ENCODE peak calls at places on chromosomes 11 and 22, in nine cellular contexts. S, D, T, X, V, G, N, B and O are unnamed samples.
A peak's percentile ranks its signal among the peaks of the same experiment; 100 is the strongest.

GRCh38 chr11:67367014-67367835 is 6.2 kb downstream of the CLCF1 start:
- DNase-seq in S (no peak), D (no peak), T (no peak), X (no peak), V (no peak), G (no peak), N (no peak), B (no peak), O (no peak)

GRCh38 chr11:123231777-123232176 is 36.7 kb upstream of the CLMP start:
- DNase-seq in S (peak; percentile 65), D (no peak), T (no peak), X (no peak), V (no peak), G (no peak), N (no peak), B (no peak), O (no peak)

GRCh38 chr22:46547179-46547882 is 9.9 kb upstream of the CELSR1 start:
- DNase-seq in S (peak; percentile 91), D (no peak), T (peak; percentile 75), X (no peak), V (no peak), G (peak; percentile 66), N (no peak), B (no peak), O (no peak)

GRCh38 chr22:48722661-48723060 is 1105.0 kb downstream of the BRD1 start:
- DNase-seq in S (no peak), D (no peak), T (peak; percentile 18), X (no peak), V (no peak), G (no peak), N (no peak), B (no peak), O (no peak)

GRCh38 chr22:31045900-31046587 is 35.1 kb upstream of the SMTN start:
- DNase-seq in S (no peak), D (no peak), T (no peak), X (no peak), V (no peak), G (no peak), N (no peak), B (no peak), O (no peak)

GRCh38 chr11:10385696-10386095 is 69.4 kb upstream of the AMPD3 start:
- DNase-seq in S (no peak), D (no peak), T (peak; percentile 36), X (no peak), V (no peak), G (no peak), N (no peak), B (no peak), O (no peak)

GRCh38 chr22:21762712-21763581 is 27.4 kb upstream of the YPEL1 start:
- DNase-seq in S (no peak), D (peak; percentile 42), T (no peak), X (no peak), V (peak; percentile 54), G (no peak), N (no peak), B (no peak), O (no peak)

GRCh38 chr11:18319914-18320313 is 2.0 kb downstream of the HPS5 start:
- DNase-seq in S (no peak), D (no peak), T (no peak), X (no peak), V (no peak), G (no peak), N (no peak), B (no peak), O (no peak)

GRCh38 chr22:47355776-47356432 is 593.5 kb downstream of the TBC1D22A start:
- DNase-seq in S (no peak), D (no peak), T (no peak), X (no peak), V (no peak), G (no peak), N (no peak), B (no peak), O (no peak)

GRCh38 chr11:92627615-92628201 is 341.7 kb upstream of the MTNR1B start:
- DNase-seq in S (peak; percentile 77), D (no peak), T (no peak), X (no peak), V (no peak), G (no peak), N (no peak), B (no peak), O (no peak)

GRCh38 chr11:112499153-112499907 is 238.7 kb upstream of the PLET1 start:
- DNase-seq in S (no peak), D (no peak), T (no peak), X (no peak), V (no peak), G (peak; percentile 34), N (no peak), B (no peak), O (no peak)

GRCh38 chr11:41273908-41274307 is 185.5 kb downstream of the LRRC4C start:
- DNase-seq in S (no peak), D (no peak), T (peak; percentile 12), X (no peak), V (no peak), G (no peak), N (no peak), B (no peak), O (no peak)

GRCh38 chr11:125335101-125335500 is 161.0 kb downstream of the FEZ1 start:
- DNase-seq in S (no peak), D (no peak), T (no peak), X (no peak), V (no peak), G (no peak), N (no peak), B (no peak), O (no peak)

GRCh38 chr11:128174465-128175101 is 412.8 kb downstream of the ETS1 start:
- DNase-seq in S (peak; percentile 89), D (no peak), T (no peak), X (no peak), V (no peak), G (peak; percentile 26), N (no peak), B (no peak), O (no peak)